ENCODE peak calls at places on chromosomes 7 and 10, in ten cellular contexts. G, A, C, K, N, Y, L, D, W and X are unnamed samples.
A peak's percentile ranks its signal among the peaks of the same experiment; 100 is the strongest.

GRCh38 chr10:114550756-114551290 is 107.3 kb downstream of the ABLIM1 start:
- DNase-seq in G (peak; percentile 66), A (no peak), C (no peak), K (peak; percentile 47), N (peak; percentile 73), Y (no peak), L (peak; percentile 49), D (no peak), W (no peak), X (peak; percentile 24)

GRCh38 chr10:32367793-32368453 is 21.0 kb upstream of the EPC1 start:
- DNase-seq in G (peak; percentile 76), A (peak; percentile 59), C (peak; percentile 56), K (peak; percentile 75), N (peak; percentile 81), Y (peak; percentile 83), L (peak; percentile 56), D (peak; percentile 78), W (peak; percentile 19), X (peak; percentile 62)

GRCh38 chr10:77029684-77030407 is 607.8 kb downstream of the KCNMA1 start:
- DNase-seq in G (peak; percentile 37), A (no peak), C (no peak), K (peak; percentile 10), N (no peak), Y (no peak), L (no peak), D (no peak), W (no peak), X (no peak)

GRCh38 chr7:138755331-138755747 is 42.5 kb upstream of the TMEM213 start:
- DNase-seq in G (no peak), A (no peak), C (peak; percentile 53), K (no peak), N (no peak), Y (no peak), L (no peak), D (no peak), W (no peak), X (no peak)

GRCh38 chr10:58267713-58268453 is at the start of gene IPMK:
- DNase-seq in G (peak; percentile 85), A (peak; percentile 96), C (peak; percentile 80), K (peak; percentile 79), N (peak; percentile 95), Y (peak; percentile 95), L (peak; percentile 91), D (peak; percentile 98), W (peak; percentile 91), X (peak; percentile 96)

GRCh38 chr7:51300762-51301674 is 15.6 kb downstream of the COBL start:
- DNase-seq in G (no peak), A (no peak), C (no peak), K (no peak), N (no peak), Y (no peak), L (no peak), D (no peak), W (no peak), X (no peak)

GRCh38 chr7:22640269-22640668 is 86.7 kb upstream of the IL6 start:
- DNase-seq in G (no peak), A (peak; percentile 63), C (no peak), K (no peak), N (no peak), Y (no peak), L (no peak), D (peak; percentile 20), W (no peak), X (no peak)

GRCh38 chr10:69815099-69815498 is 13.4 kb downstream of the COL13A1 start:
- DNase-seq in G (no peak), A (no peak), C (no peak), K (no peak), N (no peak), Y (no peak), L (no peak), D (no peak), W (no peak), X (no peak)

GRCh38 chr7:103573479-103574058 is 127.6 kb upstream of the SLC26A5 start:
- DNase-seq in G (peak; percentile 65), A (no peak), C (peak; percentile 31), K (peak; percentile 59), N (peak; percentile 41), Y (peak; percentile 58), L (peak; percentile 73), D (no peak), W (no peak), X (no peak)

GRCh38 chr10:103545771-103546281 is 52.3 kb downstream of the NEURL1 start:
- DNase-seq in G (no peak), A (no peak), C (peak; percentile 7), K (no peak), N (no peak), Y (no peak), L (peak; percentile 21), D (no peak), W (no peak), X (no peak)

GRCh38 chr10:92001995-92002394 is 78.4 kb downstream of the BTAF1 start:
- DNase-seq in G (no peak), A (no peak), C (no peak), K (no peak), N (no peak), Y (no peak), L (no peak), D (no peak), W (no peak), X (no peak)

GRCh38 chr10:70513848-70514309 is 35.3 kb downstream of the PALD1 start:
- DNase-seq in G (no peak), A (peak; percentile 26), C (peak; percentile 67), K (no peak), N (no peak), Y (no peak), L (peak; percentile 54), D (peak; percentile 56), W (no peak), X (peak; percentile 19)

GRCh38 chr10:13115832-13116793 is 16.1 kb downstream of the OPTN start:
- DNase-seq in G (no peak), A (no peak), C (no peak), K (no peak), N (no peak), Y (no peak), L (no peak), D (no peak), W (no peak), X (no peak)

GRCh38 chr7:16202298-16202697 is 219.0 kb downstream of the CRPPA start:
- DNase-seq in G (no peak), A (no peak), C (no peak), K (no peak), N (no peak), Y (peak; percentile 86), L (no peak), D (no peak), W (no peak), X (no peak)

GRCh38 chr7:20323587-20323986 is 7.1 kb upstream of the ITGB8 start:
- DNase-seq in G (peak; percentile 89), A (no peak), C (no peak), K (peak; percentile 68), N (peak; percentile 2), Y (no peak), L (no peak), D (no peak), W (no peak), X (no peak)

GRCh38 chr10:113897693-113898618 is 43.5 kb downstream of the NHLRC2 start:
- DNase-seq in G (no peak), A (no peak), C (no peak), K (no peak), N (no peak), Y (no peak), L (no peak), D (no peak), W (no peak), X (no peak)

GRCh38 chr10:74072503-74072902 is 74.6 kb downstream of the VCL start:
- DNase-seq in G (peak; percentile 51), A (no peak), C (no peak), K (peak; percentile 59), N (peak; percentile 66), Y (no peak), L (no peak), D (no peak), W (no peak), X (no peak)

GRCh38 chr10:51311232-51311631 is 236.9 kb downstream of the PRKG1 start:
- DNase-seq in G (no peak), A (no peak), C (no peak), K (peak; percentile 39), N (peak; percentile 33), Y (peak; percentile 19), L (no peak), D (no peak), W (no peak), X (no peak)